ENCODE peak calls at places on chromosome 19, in four cellular contexts. E is suprapubic skin; G is CD4-positive, alpha-beta memory T cell; I is ascending aorta. Q is an unnamed sample.
A peak's percentile ranks its signal among the peaks of the same experiment; 100 is the strongest.

GRCh38 chr19:6662692-6663091 is 7.3 kb downstream of the TNFSF14 start:
- DNase-seq in E (no peak), G (no peak), I (no peak), Q (no peak)

GRCh38 chr19:45187421-45188100 is 9.0 kb downstream of the BLOC1S3 start:
- DNase-seq in E (no peak), G (no peak), I (no peak), Q (peak; percentile 15)

GRCh38 chr19:48413879-48414623 is 20.6 kb downstream of the GRIN2D start:
- DNase-seq in E (no peak), G (no peak), I (no peak), Q (no peak)

GRCh38 chr19:40009674-40010073 is 12.8 kb downstream of the ZNF546 start:
- DNase-seq in E (no peak), G (no peak), I (no peak), Q (no peak)

GRCh38 chr19:1956868-1957492 is 16.0 kb downstream of the CSNK1G2 start:
- DNase-seq in E (no peak), G (no peak), I (no peak), Q (no peak)

GRCh38 chr19:16889429-16889882 is 657 bp downstream of the F2RL3 start:
- DNase-seq in E (peak; percentile 79), G (no peak), I (no peak), Q (no peak)

GRCh38 chr19:1167687-1168561 is 6.1 kb downstream of the SBNO2 start:
- DNase-seq in E (peak; percentile 78), G (no peak), I (no peak), Q (no peak)

GRCh38 chr19:11324079-11324661 is 15.3 kb downstream of the RAB3D start:
- DNase-seq in E (peak; percentile 90), G (no peak), I (peak; percentile 88), Q (peak; percentile 97)

DNA sequence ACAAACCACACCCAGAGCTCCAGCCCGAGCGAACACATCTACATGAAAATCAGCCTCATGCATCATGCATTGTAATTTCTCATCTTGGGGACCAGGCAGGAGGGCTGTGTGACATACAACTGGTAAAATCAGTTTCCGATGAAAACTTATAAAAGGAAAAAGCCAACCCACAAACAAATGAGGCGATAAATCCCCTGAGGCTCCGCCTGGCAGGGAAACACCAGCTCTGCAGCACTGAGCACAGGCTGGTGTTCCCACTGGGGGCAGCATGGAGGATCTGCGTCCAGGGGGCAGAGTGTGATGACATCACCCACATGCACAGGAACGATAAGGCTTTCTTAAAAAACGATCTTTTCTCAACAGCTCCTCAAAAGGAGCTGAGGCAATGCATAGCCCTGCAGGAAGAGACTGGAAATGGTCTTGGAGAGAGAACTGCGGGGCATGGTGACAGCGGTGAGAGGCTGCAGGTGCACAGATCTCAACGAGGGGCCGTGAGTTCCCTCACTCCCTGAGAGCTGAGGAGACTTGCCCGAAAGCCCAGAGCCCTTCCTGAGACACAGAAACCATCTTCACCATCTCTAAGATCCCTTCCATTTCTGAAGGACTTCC is 24.6 kb downstream of the SH3GL1 start:
- DNase-seq in E (no peak), G (no peak), I (peak; percentile 82), Q (peak; percentile 77)
- H3K4me3 ChIP-seq in E (peak overlapping the region; percentile 27), G (no peak overlapping the region), I (no peak overlapping the region), Q (no peak overlapping the region)

DNA sequence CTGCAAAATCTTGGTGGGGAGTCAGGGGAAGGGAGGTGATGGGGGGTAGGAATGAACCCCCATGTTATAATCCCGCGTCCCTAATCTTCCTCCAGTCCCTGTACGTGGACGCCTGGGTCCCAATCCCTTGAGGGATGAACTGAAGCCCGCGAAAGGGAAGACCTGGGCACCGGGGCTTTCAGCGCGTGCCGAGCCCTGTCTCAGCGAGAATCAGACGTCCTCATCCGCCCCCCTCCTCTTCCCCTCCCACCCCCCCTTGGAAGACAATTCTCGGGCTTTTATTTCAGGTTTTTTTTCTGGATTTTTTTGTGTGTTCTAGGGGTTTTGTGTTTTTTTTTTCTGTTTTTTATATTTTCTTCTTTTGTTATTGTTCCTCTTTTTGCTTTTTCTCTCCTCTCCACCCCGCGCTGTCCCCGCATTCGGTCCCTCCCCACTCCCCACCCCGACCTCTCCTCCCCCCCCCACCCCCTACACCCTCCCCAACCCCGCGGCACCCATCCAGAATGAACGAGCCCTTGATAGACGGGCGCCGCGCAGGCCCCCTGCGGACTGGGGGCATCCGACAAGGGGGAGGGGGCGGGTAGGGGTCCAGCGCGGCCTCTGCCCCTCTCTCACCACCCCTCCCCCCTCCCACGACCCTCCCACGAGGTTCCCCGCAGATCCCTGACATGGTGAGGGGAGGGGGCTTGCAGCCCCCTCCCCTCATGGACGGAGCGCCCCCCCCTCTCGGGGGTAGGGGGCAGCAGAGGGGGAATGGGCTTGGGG is 10.3 kb downstream of the C19orf81 start:
- DNase-seq in E (no peak), G (no peak), I (no peak), Q (no peak)
- H3K4me3 ChIP-seq in E (peak overlapping the region; percentile 42), G (no peak overlapping the region), I (no peak overlapping the region), Q (no peak overlapping the region)

DNA sequence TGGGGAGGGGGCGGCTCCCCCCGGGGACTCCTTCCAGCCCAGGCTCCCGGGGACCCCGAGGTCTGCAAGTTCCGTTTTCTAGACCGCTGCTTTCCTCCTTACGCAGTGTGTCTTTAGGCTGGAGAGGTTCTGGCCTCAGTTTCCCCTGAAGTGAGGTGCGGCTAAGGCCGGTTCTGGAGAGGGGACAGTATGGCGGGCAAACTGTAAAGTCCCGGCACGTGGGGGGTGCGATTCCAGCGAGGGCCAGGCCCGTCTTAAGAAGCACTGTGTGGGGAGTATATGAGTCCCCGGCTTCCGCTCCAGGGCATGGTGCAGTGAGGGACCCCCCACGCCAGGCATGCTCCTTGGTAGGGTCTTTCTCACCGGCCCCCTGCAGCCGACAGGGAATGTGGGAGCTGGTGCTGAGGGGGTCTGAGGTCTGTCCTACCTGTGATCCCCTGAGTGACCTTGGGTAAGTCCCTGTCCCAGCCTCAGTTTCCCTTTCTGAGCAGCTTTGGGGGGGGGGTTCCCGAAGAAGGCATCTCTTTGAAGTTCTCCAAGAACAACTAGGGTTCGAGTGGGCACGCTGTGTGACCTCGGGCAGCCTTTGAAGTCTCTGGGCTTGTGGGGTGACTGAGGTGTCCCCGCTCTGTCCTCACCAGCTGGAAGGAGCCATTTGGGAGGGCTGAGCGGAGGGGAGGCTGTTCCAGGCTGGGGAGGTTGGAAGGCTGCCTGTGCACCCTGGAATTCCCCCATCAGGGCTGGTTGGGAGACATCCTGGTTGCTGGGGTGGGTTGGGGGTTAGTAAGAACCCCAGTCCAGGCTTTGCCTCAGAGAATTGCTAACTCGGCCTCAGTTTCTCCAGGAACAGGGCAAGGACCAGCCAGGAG is 1.4 kb downstream of the NFIC start:
- DNase-seq in E (no peak), G (no peak), I (no peak), Q (no peak)
- H3K4me3 ChIP-seq in E (peak overlapping the region; percentile 72), G (no peak overlapping the region), I (peak overlapping the region; percentile 99), Q (peak overlapping the region; percentile 87)

DNA sequence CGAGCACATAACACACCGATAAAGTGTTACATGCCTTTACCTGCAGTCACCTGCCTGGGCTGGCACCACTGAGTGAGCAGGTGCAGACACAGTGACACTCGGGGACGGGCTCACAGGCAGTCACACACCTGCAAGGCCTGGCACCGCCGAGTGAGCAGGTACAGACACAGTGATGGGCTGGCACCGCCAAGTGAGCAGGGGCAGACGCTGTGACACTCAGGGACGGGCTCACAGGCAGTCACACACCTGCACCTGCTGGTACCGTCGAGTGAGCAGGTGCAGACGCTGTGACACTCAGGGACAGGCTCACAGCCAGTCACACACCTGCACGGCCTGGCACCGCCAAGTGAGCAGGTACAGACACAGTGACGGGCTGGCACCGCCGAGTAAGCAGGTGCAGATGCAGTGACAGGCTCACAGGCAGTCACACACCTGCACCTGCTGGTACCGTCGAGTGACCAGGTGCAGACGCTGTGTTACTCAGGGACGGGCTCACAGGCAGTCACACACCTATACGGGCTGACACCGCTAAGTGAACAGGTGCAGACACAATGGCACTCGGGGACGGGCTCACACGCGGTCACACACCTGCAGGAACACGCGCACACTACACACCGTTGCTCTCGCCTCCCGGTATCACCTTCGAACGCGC is 470 bp downstream of the ZNF835 start:
- DNase-seq in E (peak; percentile 44), G (no peak), I (peak; percentile 60), Q (no peak)
- H3K4me3 ChIP-seq in E (peak overlapping the region; percentile 60), G (peak overlapping the region; percentile 46), I (peak overlapping the region; percentile 57), Q (no peak overlapping the region)

DNA sequence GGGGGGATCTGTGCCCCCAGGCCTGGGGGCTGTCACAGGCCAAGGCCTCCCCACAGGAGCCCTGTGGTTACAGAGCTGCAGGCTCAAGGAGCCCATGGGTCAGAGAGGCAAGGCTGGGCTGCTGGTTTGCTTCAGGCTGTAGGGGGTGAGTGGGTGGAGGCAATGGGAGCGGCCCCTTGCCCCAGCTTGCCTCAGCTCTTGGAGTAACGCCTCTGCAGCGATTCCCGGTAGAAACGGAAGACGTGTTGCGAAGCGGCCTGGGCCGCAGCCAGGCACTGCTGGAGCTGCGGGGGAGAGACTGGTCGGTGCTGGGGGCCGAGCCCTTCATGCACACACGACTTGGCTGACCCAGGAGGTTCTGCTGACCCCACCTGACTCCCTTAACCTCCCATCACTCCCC is 10.1 kb downstream of the TMEM91 start:
- DNase-seq in E (no peak), G (no peak), I (no peak), Q (peak; percentile 59)
- H3K4me3 ChIP-seq in E (no peak overlapping the region), G (no peak overlapping the region), I (no peak overlapping the region), Q (no peak overlapping the region)

GRCh38 chr19:57192993-57193392 is 1.7 kb downstream of the ZNF264 start:
- DNase-seq in E (no peak), G (no peak), I (no peak), Q (no peak)
- H3K4me3 ChIP-seq in E (peak overlapping the region; percentile 81), G (no peak overlapping the region), I (peak overlapping the region; percentile 100), Q (peak overlapping the region; percentile 95)

DNA sequence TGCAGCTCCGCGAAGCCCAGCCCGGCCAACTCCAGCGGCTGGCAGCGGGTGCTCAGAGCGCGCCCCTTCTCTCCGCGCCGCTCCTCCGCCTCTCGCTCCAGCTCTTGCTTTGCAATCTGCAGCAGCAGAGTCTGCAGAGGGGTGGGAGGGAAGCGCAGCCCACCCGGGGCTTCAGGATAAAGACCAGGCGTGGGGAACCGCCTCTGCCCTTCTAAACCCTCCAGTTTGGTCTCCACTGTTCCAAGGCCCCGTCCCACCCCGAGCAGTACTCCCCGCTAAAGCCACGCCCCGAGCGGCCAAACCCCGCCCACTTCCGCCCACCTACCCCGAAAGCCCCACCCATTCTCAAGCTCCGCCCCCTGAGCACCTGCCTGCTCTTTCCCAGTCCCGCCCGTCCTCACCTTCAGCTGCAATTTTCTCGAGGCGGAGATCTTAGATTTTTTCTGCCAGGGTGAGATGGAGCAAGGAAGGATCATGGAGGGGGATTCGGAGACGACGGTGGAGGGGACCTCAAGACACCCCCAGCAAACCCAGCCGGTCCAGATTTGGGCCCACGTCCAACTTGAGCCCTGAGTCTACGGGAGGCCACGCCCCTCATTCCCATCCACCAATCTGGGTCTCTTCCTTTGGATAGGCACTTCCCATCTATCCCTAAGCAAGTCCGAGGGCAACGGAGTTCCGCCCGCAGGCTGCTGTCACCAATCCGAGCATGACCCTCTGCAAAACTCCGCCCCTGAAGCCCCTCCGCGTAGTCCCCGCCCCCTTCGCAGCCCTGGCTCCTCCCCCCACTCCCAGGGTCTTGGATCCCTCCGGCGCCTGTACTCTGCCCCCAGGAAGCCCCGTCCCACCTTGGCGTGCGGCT is 1.1 kb downstream of the TNNI3 start:
- DNase-seq in E (no peak), G (no peak), I (no peak), Q (peak; percentile 52)
- H3K4me3 ChIP-seq in E (peak overlapping the region; percentile 30), G (no peak overlapping the region), I (no peak overlapping the region), Q (no peak overlapping the region)

Q was measured in cardiac fibroblast.